ENCODE peak calls at places on chromosomes 4 and X, in five cellular contexts. U is neural progenitor cell, F is GM23338, B is lung, A is colonic mucosa. T is an unnamed sample. For H3K4me1, the result is how much of the 10 kb centered on the place peaks cover.

GRCh38 chrX:15546745-15547144 is 46.1 kb downstream of the BMX start:
- DNase-seq in U (no peak), A (no peak), B (no peak), F (no peak), T (no peak)

GRCh38 chr4:122218762-122219161 is 66.6 kb downstream of the BLTP1 start:
- DNase-seq in A (no peak), U (peak), F (peak), B (no peak), T (peak)

GRCh38 chrX:135740683-135741149 is 27.3 kb downstream of the CT45A3 start:
- DNase-seq in A (peak), B (no peak), U (peak), F (peak), T (peak)

GRCh38 chr4:41935652-41936021 is 408 bp downstream of the TMEM33 start:
- DNase-seq in B (no peak), A (no peak), F (no peak), U (no peak), T (no peak)

GRCh38 chr4:9971711-9972110 is 49.6 kb downstream of the SLC2A9 start:
- DNase-seq in B (no peak), F (no peak), U (no peak), A (no peak), T (no peak)

GRCh38 chrX:153554519-153555167 is 37.2 kb downstream of the ATP2B3 start:
- DNase-seq in U (peak), A (peak), F (peak), B (peak), T (peak)

GRCh38 chrX:110346681-110347080 is 12.0 kb upstream of the RTL9 start:
- DNase-seq in B (no peak), U (peak), A (no peak), F (peak), T (peak)

GRCh38 chr4:80215449-80216052 is 18.2 kb downstream of the PRDM8 start:
- DNase-seq in A (no peak), B (no peak), U (no peak), F (peak), T (peak)

GRCh38 chr4:5469151-5469775 is 239.1 kb downstream of the EVC2 start:
- DNase-seq in U (no peak), F (no peak), B (no peak), A (no peak), T (no peak)

GRCh38 chr4:122285285-122285684 is 93.5 kb upstream of the ADAD1 start:
- DNase-seq in U (no peak), B (no peak), A (no peak), F (no peak), T (no peak)

GRCh38 chr4:114734581-114734980 is 136.0 kb downstream of the UGT8 start:
- DNase-seq in A (no peak), B (no peak), U (no peak), F (peak), T (no peak)

GRCh38 chrX:80181079-80181478 is 166.5 kb downstream of the TBX22 start:
- DNase-seq in U (peak), B (no peak), A (no peak), F (peak), T (no peak)

GRCh38 chrX:80184854-80185253 is 170.3 kb downstream of the TBX22 start:
- DNase-seq in B (no peak), U (no peak), A (no peak), F (no peak), T (no peak)
- TF ChIP-seq CTCF in B (no peak), U (no peak), A (no peak), F (no peak), T (no peak)

GRCh38 chr4:128525939-128526630 is 238.5 kb upstream of the PGRMC2 start:
- DNase-seq in F (no peak), U (no peak), B (no peak), A (no peak), T (no peak)
- H3K4me1 ChIP-seq in F (under half), U (under half), B (under half), A (under half), T (under half)

GRCh38 chr4:56129431-56129861 is 180.7 kb downstream of the CEP135 start:
- DNase-seq in A (peak), U (peak), B (no peak), F (peak), T (no peak)
- TF ChIP-seq CTCF in A (peak), U (peak), B (no peak), F (peak), T (peak)

GRCh38 chr4:90165883-90166282 is 38.7 kb downstream of the CCSER1 start:
- DNase-seq in F (no peak), U (no peak), B (no peak), A (no peak), T (no peak)
- H3K4me1 ChIP-seq in F (under half), U (under half), B (under half), A (under half), T (under half)

DNA sequence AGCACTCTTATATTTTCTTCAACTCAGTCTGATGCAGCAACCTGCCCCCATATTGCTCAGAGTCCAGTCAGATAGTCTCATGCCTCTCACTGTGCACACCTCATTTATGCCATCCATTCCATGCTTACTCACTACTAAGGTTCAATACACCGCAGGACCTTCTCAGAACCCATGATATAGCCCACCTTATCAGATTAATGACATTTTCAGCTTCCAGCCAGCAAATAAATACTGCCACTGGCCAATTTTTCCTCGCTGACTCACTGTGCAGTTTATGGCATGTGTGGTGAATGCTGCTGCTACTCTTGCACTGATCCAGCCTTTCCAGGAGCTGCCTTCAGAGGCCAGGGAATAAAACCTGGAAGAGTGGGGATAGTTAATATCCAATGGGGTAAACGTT is 380.6 kb upstream of the SPOCK3 start:
- DNase-seq in F (no peak), A (no peak), B (no peak), U (no peak), T (no peak)
- TF ChIP-seq CTCF in F (no peak), A (no peak), B (no peak), U (no peak), T (no peak)

T was measured in cardiac muscle cell.